ENCODE peak calls at places on chromosomes 6 and 20, in nine cellular contexts. V is stimulated activated CD4-positive, alpha-beta T cell treated with anti-CD3 and anti-CD28 coated beads, Interleukin-1b, Interleukin-23, amount 100 ng/mL, for 24 hours; T is D341Med; L is activated CD4-positive, alpha-beta T cell treated with anti-CD3 and anti-CD28 coated beads for 4 hours; I is Peyer's patch; O is WTC11; U is non-pigmented ciliary epithelial cell; D is putamen; W is uterus. P is an unnamed sample.

GRCh38 chr6:123803862-123804681 is at the start of gene NKAIN2:
- DNase-seq in V (no peak), T (no peak), L (no peak), I (no peak), O (peak; percentile 60), U (no peak), D (peak; percentile 52), W (no peak), P (no peak)

GRCh38 chr20:17614176-17614811 is 44.4 kb downstream of the DSTN start:
- DNase-seq in V (no peak), T (peak; percentile 52), L (no peak), I (peak; percentile 8), O (no peak), U (no peak), D (no peak), W (peak; percentile 87), P (no peak)

GRCh38 chr6:105733556-105734162 is 330.8 kb upstream of the PREP start:
- DNase-seq in V (no peak), T (no peak), L (no peak), I (no peak), O (no peak), U (peak; percentile 13), D (no peak), W (no peak), P (no peak)

GRCh38 chr6:123925360-123925759 is 121.7 kb downstream of the NKAIN2 start:
- DNase-seq in V (no peak), T (no peak), L (no peak), I (no peak), O (no peak), U (no peak), D (no peak), W (no peak), P (no peak)

GRCh38 chr6:141488466-141488865 is 644.3 kb upstream of the GJE1 start:
- DNase-seq in V (no peak), T (no peak), L (no peak), I (no peak), O (no peak), U (no peak), D (no peak), W (no peak), P (no peak)

GRCh38 chr6:43953256-43953655 is 174.0 kb downstream of the MRPL14 start:
- DNase-seq in V (no peak), T (no peak), L (no peak), I (no peak), O (no peak), U (no peak), D (no peak), W (no peak), P (no peak)

GRCh38 chr20:48371211-48371610 is 456.6 kb downstream of the PREX1 start:
- DNase-seq in V (no peak), T (no peak), L (no peak), I (no peak), O (no peak), U (no peak), D (no peak), W (no peak), P (no peak)

GRCh38 chr6:12001004-12001705 is 11.0 kb upstream of the HIVEP1 start:
- DNase-seq in V (no peak), T (no peak), L (no peak), I (no peak), O (no peak), U (no peak), D (no peak), W (peak; percentile 44), P (no peak)

GRCh38 chr6:95087394-95088097 is 489.8 kb upstream of the MANEA start:
- DNase-seq in V (no peak), T (peak; percentile 57), L (no peak), I (no peak), O (no peak), U (peak; percentile 80), D (peak; percentile 19), W (no peak), P (no peak)

GRCh38 chr6:46891396-46891795 is 30.3 kb downstream of the ADGRF5 start:
- DNase-seq in V (no peak), T (no peak), L (no peak), I (no peak), O (no peak), U (no peak), D (no peak), W (no peak), P (no peak)

GRCh38 chr6:33692078-33692759 is 19.3 kb downstream of the UQCC2 start:
- DNase-seq in V (no peak), T (no peak), L (no peak), I (no peak), O (peak; percentile 30), U (no peak), D (no peak), W (no peak), P (no peak)

GRCh38 chr20:25545171-25545570 is 40.2 kb downstream of the NINL start:
- DNase-seq in V (no peak), T (no peak), L (no peak), I (no peak), O (no peak), U (no peak), D (no peak), W (no peak), P (no peak)

GRCh38 chr20:41058007-41058673 is 29.5 kb downstream of the TOP1 start:
- DNase-seq in V (no peak), T (no peak), L (peak; percentile 36), I (no peak), O (no peak), U (peak; percentile 59), D (no peak), W (no peak), P (no peak)

GRCh38 chr6:142902636-142903053 is 42.3 kb downstream of the HIVEP2 start:
- DNase-seq in V (peak; percentile 33), T (no peak), L (peak; percentile 54), I (peak; percentile 77), O (no peak), U (peak; percentile 98), D (no peak), W (no peak), P (no peak)

GRCh38 chr6:95439741-95440140 is 137.6 kb upstream of the MANEA start:
- DNase-seq in V (no peak), T (no peak), L (no peak), I (no peak), O (no peak), U (no peak), D (no peak), W (no peak), P (no peak)

GRCh38 chr6:166588691-166589333 is 2.3 kb upstream of the RAMACL start:
- DNase-seq in V (no peak), T (no peak), L (no peak), I (peak; percentile 35), O (peak; percentile 35), U (no peak), D (no peak), W (no peak), P (no peak)

GRCh38 chr6:43171284-43172126 is 436 bp downstream of the SRF start:
- DNase-seq in V (peak; percentile 25), T (peak; percentile 51), L (peak; percentile 23), I (no peak), O (peak; percentile 35), U (no peak), D (peak; percentile 12), W (no peak), P (no peak)

GRCh38 chr6:30885481-30885998 is 1.2 kb downstream of the DDR1 start:
- DNase-seq in V (no peak), T (no peak), L (no peak), I (no peak), O (no peak), U (no peak), D (peak; percentile 46), W (no peak), P (no peak)

GRCh38 chr20:50663095-50663821 is 28.1 kb downstream of the RIPOR3 start:
- DNase-seq in V (no peak), T (peak; percentile 58), L (no peak), I (no peak), O (no peak), U (no peak), D (no peak), W (no peak), P (no peak)

GRCh38 chr6:158737710-158738615 is 81.2 kb downstream of the EZR start:
- DNase-seq in V (no peak), T (no peak), L (no peak), I (no peak), O (no peak), U (no peak), D (no peak), W (no peak), P (no peak)

GRCh38 chr6:101069191-101069795 is 188.2 kb upstream of the ASCC3 start:
- DNase-seq in V (no peak), T (no peak), L (no peak), I (no peak), O (no peak), U (no peak), D (no peak), W (no peak), P (no peak)

GRCh38 chr20:47818466-47818865 is 33.2 kb upstream of the SULF2 start:
- DNase-seq in V (no peak), T (no peak), L (no peak), I (no peak), O (no peak), U (no peak), D (no peak), W (no peak), P (no peak)

GRCh38 chr6:126117251-126117650 is 130.9 kb downstream of the TRMT11 start:
- DNase-seq in V (no peak), T (no peak), L (no peak), I (no peak), O (no peak), U (no peak), D (no peak), W (no peak), P (no peak)

GRCh38 chr6:41347349-41348050 is 12.1 kb downstream of the NCR2 start:
- DNase-seq in V (no peak), T (no peak), L (no peak), I (no peak), O (no peak), U (no peak), D (no peak), W (no peak), P (no peak)

GRCh38 chr20:25126204-25126603 is 44.3 kb upstream of the VSX1 start:
- DNase-seq in V (no peak), T (no peak), L (no peak), I (no peak), O (no peak), U (no peak), D (no peak), W (no peak), P (no peak)

GRCh38 chr20:8523684-8524083 is 391.6 kb downstream of the PLCB1 start:
- DNase-seq in V (no peak), T (no peak), L (no peak), I (no peak), O (peak; percentile 14), U (no peak), D (no peak), W (no peak), P (no peak)

GRCh38 chr6:43951756-43952675 is 175.2 kb downstream of the MRPL14 start:
- DNase-seq in V (no peak), T (no peak), L (no peak), I (no peak), O (no peak), U (no peak), D (no peak), W (peak; percentile 11), P (no peak)